ENCODE peak calls at places on chromosomes 13 and 19, in four cellular contexts. E is progenitor cell of endocrine pancreas, P is NCI-H2029, U is substantia nigra. I is an unnamed sample.

GRCh38 chr19:36225219-36225892 is 10.4 kb downstream of the ZNF146 start:
- DNase-seq in E (no peak), P (no peak), U (no peak), I (no peak)

GRCh38 chr13:20387441-20387971 is 138.2 kb downstream of the CRYL1 start:
- DNase-seq in E (no peak), P (no peak), U (no peak), I (no peak)

GRCh38 chr19:48726573-48726972 is 7.0 kb upstream of the MAMSTR start:
- DNase-seq in E (no peak), P (no peak), U (no peak), I (no peak)

GRCh38 chr13:50085063-50085462 is 69.8 kb downstream of the KCNRG start:
- DNase-seq in E (no peak), P (no peak), U (no peak), I (no peak)

GRCh38 chr19:44869728-44870470 is 21.2 kb upstream of the TOMM40 start:
- DNase-seq in E (no peak), P (no peak), U (no peak), I (no peak)

GRCh38 chr19:996051-996838 is 4.0 kb upstream of the GRIN3B start:
- DNase-seq in E (no peak), P (no peak), U (no peak), I (no peak)

GRCh38 chr13:34152996-34153395 is 335.0 kb downstream of the RFC3 start:
- DNase-seq in E (no peak), P (no peak), U (no peak), I (no peak)

GRCh38 chr19:383040-383439 is 25.9 kb downstream of the C2CD4C start:
- DNase-seq in E (no peak), P (no peak), U (no peak), I (peak; percentile 37)

GRCh38 chr13:72565893-72566292 is 161.5 kb downstream of the MZT1 start:
- DNase-seq in E (no peak), P (no peak), U (no peak), I (no peak)

GRCh38 chr19:6460099-6460884 is 700 bp upstream of the SLC25A23 start:
- DNase-seq in E (peak; percentile 92), P (peak; percentile 98), U (peak; percentile 84), I (peak; percentile 99)

GRCh38 chr19:12802267-12803106 is 618 bp downstream of the THSD8 start:
- DNase-seq in E (no peak), P (no peak), U (no peak), I (no peak)

GRCh38 chr19:36210497-36210896 is 4.0 kb downstream of the ZNF565 start:
- DNase-seq in E (no peak), P (no peak), U (no peak), I (no peak)

GRCh38 chr19:30090476-30090875 is 148.4 kb downstream of the URI1 start:
- DNase-seq in E (no peak), P (no peak), U (no peak), I (no peak)

GRCh38 chr19:6161271-6161850 is 25.9 kb downstream of the ACSBG2 start:
- DNase-seq in E (no peak), P (peak; percentile 50), U (no peak), I (no peak)

GRCh38 chr19:2015611-2015950 is at the start of gene BTBD2:
- DNase-seq in E (no peak), P (peak; percentile 61), U (peak; percentile 7), I (no peak)

GRCh38 chr13:105074756-105075155 is 1460.7 kb downstream of the EFNB2 start:
- DNase-seq in E (no peak), P (no peak), U (no peak), I (no peak)

GRCh38 chr19:40322271-40322610 is 26.0 kb downstream of the C19orf47 start:
- DNase-seq in E (no peak), P (no peak), U (no peak), I (no peak)

GRCh38 chr19:48543121-48543710 is 8.8 kb upstream of the SULT2B1 start:
- DNase-seq in E (no peak), P (peak; percentile 84), U (no peak), I (no peak)

GRCh38 chr19:29547981-29548380 is 22.2 kb downstream of the VSTM2B start:
- DNase-seq in E (no peak), P (no peak), U (no peak), I (no peak)

GRCh38 chr13:47480121-47480520 is 521.0 kb downstream of the SUCLA2 start:
- DNase-seq in E (no peak), P (no peak), U (no peak), I (no peak)

GRCh38 chr13:111652676-111653075 is 332.2 kb downstream of the TEX29 start:
- DNase-seq in E (no peak), P (no peak), U (no peak), I (peak; percentile 6)

GRCh38 chr13:32902898-32903297 is 113.3 kb upstream of the KL start:
- DNase-seq in E (no peak), P (no peak), U (no peak), I (no peak)

GRCh38 chr13:44311011-44311481 is 62.6 kb upstream of the SERP2 start:
- DNase-seq in E (no peak), P (peak; percentile 68), U (no peak), I (no peak)

GRCh38 chr19:13029893-13030292 is 34.6 kb downstream of the NFIX start:
- DNase-seq in E (no peak), P (no peak), U (peak; percentile 53), I (no peak)

GRCh38 chr13:50955212-50955611 is 45.6 kb downstream of the RNASEH2B start:
- DNase-seq in E (no peak), P (no peak), U (no peak), I (no peak)

GRCh38 chr19:55638864-55639359 is 1.9 kb upstream of the ZNF580 start:
- DNase-seq in E (no peak), P (no peak), U (no peak), I (no peak)

GRCh38 chr13:70523622-70524021 is 415.4 kb upstream of the KLHL1 start:
- DNase-seq in E (no peak), P (peak; percentile 0), U (no peak), I (no peak)

GRCh38 chr19:6481541-6482342 is at the start of gene DENND1C:
- DNase-seq in E (no peak), P (no peak), U (peak; percentile 6), I (peak; percentile 73)

GRCh38 chr13:45500492-45501174 is 35.9 kb downstream of the COG3 start:
- DNase-seq in E (no peak), P (no peak), U (no peak), I (no peak)

GRCh38 chr13:44399045-44399444 is 25.4 kb downstream of the SERP2 start:
- DNase-seq in E (no peak), P (peak; percentile 33), U (no peak), I (no peak)

GRCh38 chr13:20131057-20131832 is 29.6 kb downstream of the GJA3 start:
- DNase-seq in E (no peak), P (no peak), U (no peak), I (no peak)

GRCh38 chr19:44647144-44647543 is 3.4 kb downstream of the PVR start:
- DNase-seq in E (no peak), P (no peak), U (no peak), I (no peak)

I was measured in ecto neural progenitor cell.